ENCODE peak calls at places on chromosome 7, in five cellular contexts. R is adrenal gland, M is heart left ventricle, I is ovary, U is IMR-90. E is an unnamed sample.
A peak's percentile ranks its signal among the peaks of the same experiment; 100 is the strongest.

GRCh38 chr7:50426280-50427045 is 23.7 kb downstream of the FIGNL1 start:
- DNase-seq in R (no peak), M (no peak), I (no peak), U (no peak), E (no peak)

GRCh38 chr7:16889851-16890443 is 8.2 kb upstream of the AGR3 start:
- DNase-seq in R (no peak), M (no peak), I (no peak), U (no peak), E (no peak)

GRCh38 chr7:116770941-116771340 is 91.4 kb upstream of the CAPZA2 start:
- DNase-seq in R (no peak), M (no peak), I (no peak), U (no peak), E (no peak)

GRCh38 chr7:157495594-157495993 is 158.8 kb downstream of the DNAJB6 start:
- DNase-seq in R (no peak), M (no peak), I (no peak), U (no peak), E (no peak)

GRCh38 chr7:157676456-157677255 is 339.9 kb downstream of the DNAJB6 start:
- DNase-seq in R (no peak), M (no peak), I (no peak), U (no peak), E (no peak)

GRCh38 chr7:91656486-91657237 is 223.8 kb downstream of the MTERF1 start:
- DNase-seq in R (no peak), M (no peak), I (no peak), U (no peak), E (no peak)

GRCh38 chr7:105796365-105796764 is 80.0 kb downstream of the ATXN7L1 start:
- DNase-seq in R (peak; percentile 48), M (no peak), I (no peak), U (peak; percentile 80), E (no peak)

GRCh38 chr7:20350518-20350951 is 19.8 kb downstream of the ITGB8 start:
- DNase-seq in R (peak; percentile 54), M (no peak), I (no peak), U (no peak), E (peak; percentile 61)

GRCh38 chr7:111113263-111114017 is 22.5 kb downstream of the LRRN3 start:
- DNase-seq in R (no peak), M (no peak), I (no peak), U (peak; percentile 86), E (no peak)

GRCh38 chr7:97006146-97006950 is 995 bp downstream of the DLX6 start:
- DNase-seq in R (no peak), M (no peak), I (peak; percentile 58), U (peak; percentile 1), E (peak; percentile 64)

GRCh38 chr7:6272481-6273323 is at the start of gene CYTH3:
- DNase-seq in R (peak; percentile 82), M (peak; percentile 84), I (peak; percentile 90), U (peak; percentile 71), E (peak; percentile 82)

GRCh38 chr7:123271856-123272255 is 72.1 kb upstream of the SLC13A1 start:
- DNase-seq in R (no peak), M (no peak), I (no peak), U (no peak), E (no peak)

GRCh38 chr7:133265821-133266220 is 12.9 kb downstream of the EXOC4 start:
- DNase-seq in R (no peak), M (no peak), I (no peak), U (peak; percentile 21), E (no peak)

GRCh38 chr7:149126662-149127321 is 668 bp upstream of the ZNF425 start:
- DNase-seq in R (peak; percentile 74), M (peak; percentile 49), I (peak; percentile 71), U (peak; percentile 7), E (peak; percentile 58)

GRCh38 chr7:55131421-55131929 is 112.7 kb downstream of the EGFR start:
- DNase-seq in R (no peak), M (no peak), I (no peak), U (peak; percentile 47), E (no peak)

GRCh38 chr7:1301812-1302310 is 69.2 kb downstream of the UNCX start:
- DNase-seq in R (no peak), M (no peak), I (no peak), U (no peak), E (no peak)

GRCh38 chr7:81684513-81685262 is 85.2 kb downstream of the HGF start:
- DNase-seq in R (peak; percentile 98), M (peak; percentile 90), I (peak; percentile 67), U (peak; percentile 100), E (peak; percentile 81)

GRCh38 chr7:157411580-157411979 is 74.8 kb downstream of the DNAJB6 start:
- DNase-seq in R (no peak), M (no peak), I (no peak), U (no peak), E (no peak)

GRCh38 chr7:70728873-70729552 is 402.9 kb upstream of the GALNT17 start:
- DNase-seq in R (no peak), M (no peak), I (no peak), U (no peak), E (no peak)

GRCh38 chr7:50379082-50379481 is 71.1 kb downstream of the FIGNL1 start:
- DNase-seq in R (no peak), M (no peak), I (no peak), U (no peak), E (no peak)

GRCh38 chr7:35647171-35647574 is 47.8 kb downstream of the HERPUD2 start:
- DNase-seq in R (peak; percentile 72), M (no peak), I (no peak), U (peak; percentile 36), E (peak; percentile 63)

GRCh38 chr7:138074540-138074939 is 1.7 kb upstream of the AKR1D1 start:
- DNase-seq in R (no peak), M (no peak), I (no peak), U (no peak), E (no peak)

GRCh38 chr7:130880668-130881067 is 146.7 kb upstream of the KLF14 start:
- DNase-seq in R (peak; percentile 50), M (no peak), I (no peak), U (peak; percentile 42), E (no peak)

GRCh38 chr7:90595801-90596683 is at the start of gene CDK14:
- DNase-seq in R (peak; percentile 83), M (peak; percentile 78), I (peak; percentile 90), U (peak; percentile 53), E (peak; percentile 83)

GRCh38 chr7:11436317-11436716 is 395.7 kb downstream of the THSD7A start:
- DNase-seq in R (no peak), M (no peak), I (no peak), U (peak; percentile 0), E (no peak)

DNA sequence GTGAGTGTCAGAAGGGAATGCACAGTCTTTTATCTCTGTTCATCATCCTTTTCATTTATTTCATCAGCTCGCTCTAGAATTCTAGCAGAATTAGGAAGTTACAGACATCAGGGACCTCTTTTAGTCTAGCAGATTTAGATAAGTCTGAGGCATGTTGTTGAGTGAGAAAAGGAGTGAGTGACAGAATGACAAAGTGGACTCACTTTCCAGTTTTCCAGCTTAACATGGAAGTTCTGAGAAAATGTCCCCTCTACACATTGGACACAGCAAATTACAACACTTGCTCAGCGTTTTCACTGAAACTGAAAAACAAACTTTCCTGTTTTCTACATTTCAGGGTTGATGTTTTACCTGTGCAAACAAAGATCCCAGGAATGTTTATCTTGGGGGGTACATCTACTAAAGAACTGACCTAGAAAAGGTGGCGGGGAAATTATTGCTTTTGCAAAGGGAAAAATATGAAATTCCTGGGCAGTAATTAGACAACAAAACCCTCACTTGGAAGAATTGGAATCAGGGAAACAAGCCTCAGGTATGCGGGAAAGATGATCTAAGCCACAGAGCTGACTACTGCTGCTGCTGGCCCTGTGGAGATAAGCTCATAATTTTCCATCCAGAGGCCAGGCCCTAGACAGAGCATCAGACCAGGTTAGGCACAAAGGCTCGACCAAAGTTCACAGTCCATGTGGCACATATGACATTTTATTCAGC is 14.6 kb upstream of the CYP3A5 start:
- DNase-seq in R (no peak), M (no peak), I (no peak), U (no peak), E (no peak)
- TF ChIP-seq POLR2A in R (no peak), M (no peak), I (no peak), U (no peak), E (no peak)

GRCh38 chr7:155939350-155939749 is 127.1 kb upstream of the SHH start:
- DNase-seq in R (no peak), M (no peak), I (no peak), U (no peak), E (no peak)

GRCh38 chr7:155941688-155942087 is 129.4 kb upstream of the SHH start:
- DNase-seq in R (no peak), M (no peak), I (no peak), U (no peak), E (no peak)

GRCh38 chr7:155935005-155935557 is 122.8 kb upstream of the SHH start:
- DNase-seq in R (no peak), M (no peak), I (no peak), U (no peak), E (no peak)

GRCh38 chr7:155935726-155936125 is 123.5 kb upstream of the SHH start:
- DNase-seq in R (peak; percentile 13), M (no peak), I (no peak), U (no peak), E (no peak)

DNA sequence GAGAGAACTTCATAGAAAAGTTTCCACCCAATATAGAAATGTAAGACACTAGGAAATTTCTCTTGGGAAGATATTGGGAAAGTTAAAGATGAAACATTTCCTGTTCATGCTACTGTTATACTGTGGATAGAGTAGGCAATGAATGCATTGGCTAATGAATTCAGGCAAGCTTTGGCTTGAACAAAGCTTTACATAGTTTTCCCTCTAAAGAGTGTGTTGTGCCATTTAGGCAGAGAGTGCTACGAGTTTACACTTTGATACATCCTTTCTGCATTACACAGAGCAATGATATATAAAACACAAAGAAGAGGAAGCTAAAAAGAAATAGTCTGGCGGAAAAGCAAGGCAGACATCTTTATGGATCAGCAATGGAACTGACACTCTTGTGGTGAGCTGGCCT is 125.9 kb upstream of the SHH start:
- DNase-seq in R (no peak), M (no peak), I (no peak), U (no peak), E (no peak)
- H3K27me3 ChIP-seq in R (no peaks in the 10 kb centered on the region), M (peaks cover 3% of the 10 kb centered on the region), I (no peaks in the 10 kb centered on the region), U (no peaks in the 10 kb centered on the region), E (no peaks in the 10 kb centered on the region)

GRCh38 chr7:43698461-43699255 is 30.7 kb downstream of the COA1 start:
- DNase-seq in R (no peak), M (no peak), I (no peak), U (peak; percentile 79), E (no peak)
- TF ChIP-seq CTCF in R (no peak), M (no peak), I (no peak), U (no peak), E (no peak)

DNA sequence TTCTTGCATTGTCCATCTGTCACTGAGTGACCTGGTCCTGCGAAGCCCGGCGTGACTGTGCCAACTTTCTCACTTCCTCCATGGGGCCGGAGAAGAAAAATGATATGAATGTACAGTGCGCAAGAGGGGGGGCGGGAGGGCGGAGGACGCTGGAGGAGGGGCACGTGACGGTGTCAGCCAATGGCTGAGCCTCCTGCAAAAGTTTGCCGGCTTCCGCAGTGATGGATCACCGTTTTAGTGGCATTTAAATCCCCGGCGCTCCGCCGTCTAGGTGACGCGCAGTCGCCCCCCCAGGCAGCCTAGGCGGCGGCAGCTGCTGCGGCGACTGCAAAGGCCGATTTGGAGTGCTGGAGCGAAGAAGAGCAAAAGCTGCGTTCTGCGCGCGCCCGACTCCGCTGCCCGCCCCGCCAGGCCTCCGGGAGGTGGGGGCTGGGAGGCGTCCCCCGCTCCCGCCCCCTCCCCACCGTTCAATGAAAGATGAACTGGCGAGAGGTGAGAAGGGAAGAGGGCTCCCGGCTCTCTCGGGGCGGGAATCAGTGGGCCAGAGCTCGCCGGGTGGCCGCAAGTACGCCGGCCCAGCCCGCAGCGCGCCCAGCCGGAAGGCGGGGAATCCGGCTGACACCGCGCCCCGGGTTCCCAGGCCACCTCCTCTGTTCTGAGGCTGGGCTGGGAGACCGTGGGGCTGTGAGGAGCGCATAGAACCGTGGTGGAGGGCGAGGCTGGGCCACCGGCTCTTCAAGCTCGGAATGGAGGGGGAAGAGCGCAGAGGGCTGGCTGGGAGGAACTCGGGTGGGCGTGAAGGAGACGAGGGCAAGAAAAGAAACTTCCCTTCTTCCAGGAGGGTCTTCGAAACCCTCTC is at the start of gene HOXA1:
- DNase-seq in R (peak; percentile 92), M (peak; percentile 43), I (peak; percentile 74), U (peak; percentile 95), E (peak; percentile 74)
- TF ChIP-seq POLR2A in R (peak; percentile 57), M (no peak), I (no peak), U (peak; percentile 94), E (no peak)

E was measured in testis.